ENCODE peak calls at places on chromosomes 2 and 18, in ten cellular contexts. X, A, D, P, Y, K, N, F, R and V are unnamed samples.

GRCh38 chr18:54672109-54672508 is 81.1 kb downstream of the DYNAP start:
- DNase-seq in F (no peak), R (no peak), K (no peak), A (no peak), P (no peak), N (no peak), D (no peak), Y (no peak), X (no peak), V (no peak)

GRCh38 chr18:79608069-79608468 is 71.5 kb upstream of the CTDP1 start:
- DNase-seq in P (no peak), A (peak; percentile 41), D (no peak), F (no peak), X (no peak), Y (no peak), K (no peak), R (no peak), N (no peak), V (peak; percentile 23)

GRCh38 chr2:139228276-139228675 is 448.1 kb upstream of the NXPH2 start:
- DNase-seq in D (no peak), N (no peak), A (no peak), X (no peak), F (no peak), Y (no peak), R (no peak), K (no peak), P (no peak), V (no peak)

GRCh38 chr2:188969236-188970032 is 4.7 kb upstream of the COL3A1 start:
- DNase-seq in P (no peak), X (no peak), N (no peak), F (no peak), K (peak; percentile 80), R (peak; percentile 53), Y (no peak), A (no peak), D (peak; percentile 46), V (no peak)

GRCh38 chr18:8699126-8699525 is 6.2 kb upstream of the MTCL1 start:
- DNase-seq in Y (no peak), P (no peak), D (no peak), F (no peak), A (no peak), N (no peak), R (no peak), K (no peak), X (no peak), V (no peak)

GRCh38 chr18:396251-396555 is 104.3 kb downstream of the COLEC12 start:
- DNase-seq in D (peak; percentile 41), P (no peak), X (no peak), Y (no peak), R (no peak), K (peak; percentile 17), F (no peak), A (no peak), N (no peak), V (no peak)

GRCh38 chr2:172906401-172906811 is 169.2 kb upstream of the MAP3K20 start:
- DNase-seq in K (no peak), D (no peak), A (no peak), N (no peak), F (no peak), Y (no peak), P (no peak), R (no peak), X (no peak), V (no peak)

GRCh38 chr2:234289789-234290188 is 207.1 kb downstream of the ARL4C start:
- DNase-seq in D (no peak), Y (no peak), F (no peak), X (no peak), R (peak; percentile 93), P (no peak), K (peak; percentile 89), A (peak; percentile 76), N (no peak), V (peak; percentile 77)

GRCh38 chr2:238649936-238650518 is 197.9 kb upstream of the TWIST2 start:
- DNase-seq in P (no peak), N (no peak), D (no peak), F (no peak), Y (no peak), X (no peak), K (no peak), A (no peak), R (no peak), V (no peak)

GRCh38 chr18:23689616-23690504 is 607 bp downstream of the LAMA3 start:
- DNase-seq in X (peak; percentile 33), P (peak; percentile 75), Y (peak; percentile 21), N (peak; percentile 7), A (peak; percentile 75), F (no peak), K (no peak), D (no peak), R (no peak), V (no peak)

GRCh38 chr2:17878222-17879136 is at the start of gene KCNS3:
- DNase-seq in K (peak; percentile 19), X (peak; percentile 81), D (no peak), P (peak; percentile 75), F (no peak), N (peak; percentile 55), A (peak; percentile 74), Y (peak; percentile 26), R (no peak), V (no peak)

GRCh38 chr2:128312411-128312810 is 6.3 kb downstream of the HS6ST1 start:
- DNase-seq in A (no peak), Y (no peak), D (no peak), R (no peak), N (no peak), F (no peak), X (no peak), K (no peak), P (no peak), V (no peak)

GRCh38 chr2:225056330-225057073 is 14.2 kb upstream of the DOCK10 start:
- DNase-seq in K (peak; percentile 76), R (peak; percentile 32), A (no peak), Y (no peak), F (no peak), P (no peak), X (no peak), N (no peak), D (no peak), V (no peak)

GRCh38 chr2:240170354-240170735 is 29.9 kb upstream of the OTOS start:
- DNase-seq in K (peak; percentile 32), A (peak; percentile 19), F (no peak), X (no peak), N (no peak), Y (no peak), P (no peak), R (peak; percentile 17), D (no peak), V (no peak)

GRCh38 chr2:59885536-59885935 is 667.9 kb downstream of the BCL11A start:
- DNase-seq in K (no peak), N (peak; percentile 14), F (peak; percentile 1), R (no peak), A (no peak), P (no peak), D (no peak), Y (no peak), X (no peak), V (no peak)

GRCh38 chr18:47901624-47902362 is 28.7 kb downstream of the SMAD2 start:
- DNase-seq in K (no peak), Y (no peak), N (no peak), A (no peak), R (no peak), D (no peak), P (no peak), X (no peak), F (no peak), V (no peak)

GRCh38 chr18:11553098-11553940 is 56.1 kb upstream of the SLC35G4 start:
- DNase-seq in N (peak; percentile 24), A (no peak), P (peak; percentile 78), Y (peak; percentile 59), X (peak; percentile 68), K (peak; percentile 82), D (peak; percentile 18), R (peak; percentile 55), F (peak; percentile 7), V (no peak)
- TF ChIP-seq CTCF in N (peak; percentile 79), A (peak; percentile 87), P (peak; percentile 91), Y (peak; percentile 89), X (peak; percentile 86), K (peak; percentile 95), D (peak; percentile 98), R (peak; percentile 96), F (peak; percentile 78), V (peak; percentile 94)

DNA sequence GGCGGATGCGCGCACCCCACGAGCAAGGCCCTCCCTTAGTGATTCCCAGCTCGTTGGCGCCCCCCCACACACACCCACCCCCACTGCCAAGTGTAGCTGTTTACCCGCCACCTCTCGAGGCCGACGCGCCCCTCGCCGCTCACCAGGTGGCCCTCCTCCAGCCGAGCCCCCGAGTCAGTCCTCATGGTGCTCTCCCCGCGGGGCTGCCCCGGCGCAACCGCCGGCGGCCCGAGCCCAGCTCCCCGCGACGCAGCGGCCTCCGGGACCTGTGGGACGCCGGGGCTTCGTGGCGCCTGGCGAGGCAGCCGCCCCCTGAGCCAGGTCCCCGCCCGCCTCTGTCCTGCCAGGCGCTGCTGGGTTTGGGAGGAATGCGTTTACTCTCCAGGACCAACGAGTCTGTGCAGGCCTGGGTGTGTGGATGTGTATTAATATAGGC is at the start of gene TMEM237:
- DNase-seq in X (peak; percentile 79), D (no peak), K (peak; percentile 32), R (no peak), Y (peak; percentile 33), N (peak; percentile 52), A (peak; percentile 83), F (no peak), P (peak; percentile 67), V (no peak)
- TF ChIP-seq CTCF in X (peak; percentile 25), D (no peak), K (no peak), R (peak; percentile 3), Y (no peak), N (no peak), A (no peak), F (no peak), P (no peak), V (no peak)

DNA sequence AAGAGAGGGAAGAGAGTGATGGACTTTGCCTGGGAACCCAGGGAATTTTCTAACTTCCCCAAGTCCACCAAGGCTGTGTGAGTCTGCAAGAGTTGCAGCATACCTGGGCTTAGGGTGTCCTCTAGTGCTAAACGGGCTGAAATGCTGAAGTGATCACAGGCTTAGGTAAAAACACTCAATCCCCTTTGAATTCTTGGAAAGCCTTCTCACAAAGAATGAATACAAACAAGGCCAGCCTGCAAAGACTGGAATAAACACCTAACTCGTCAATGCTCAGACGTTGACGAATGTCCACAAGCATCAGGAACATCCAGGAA is 30.0 kb upstream of the BMP10 start:
- DNase-seq in Y (no peak), K (peak; percentile 62), F (no peak), X (no peak), D (no peak), A (no peak), N (no peak), R (no peak), P (no peak), V (no peak)
- TF ChIP-seq CTCF in Y (no peak), K (peak; percentile 58), F (no peak), X (no peak), D (peak; percentile 40), A (no peak), N (no peak), R (peak; percentile 61), P (peak; percentile 72), V (peak; percentile 9)

DNA sequence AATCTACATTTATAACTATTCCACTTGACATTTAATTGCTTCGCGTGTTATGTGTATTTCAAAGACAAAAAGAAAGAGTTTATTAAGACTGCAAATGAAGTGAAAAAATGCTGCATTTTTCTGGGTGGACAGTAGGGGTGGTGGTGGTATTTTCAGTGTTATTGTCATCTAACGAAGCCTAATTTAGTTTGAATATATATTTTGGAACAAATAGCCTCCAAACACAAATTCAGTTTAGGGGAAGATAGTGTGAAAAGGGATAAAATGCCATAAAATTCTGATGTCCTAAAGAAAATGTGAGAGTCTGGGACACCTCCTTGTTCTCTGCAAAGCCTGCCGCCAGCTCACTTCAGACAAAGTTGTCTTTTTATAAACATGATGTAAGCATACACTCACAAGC is 425.1 kb downstream of the NRXN1 start:
- DNase-seq in Y (no peak), A (no peak), X (no peak), N (no peak), R (no peak), F (no peak), D (no peak), P (no peak), K (peak; percentile 25), V (no peak)
- TF ChIP-seq CTCF in Y (no peak), A (no peak), X (no peak), N (no peak), R (no peak), F (no peak), D (no peak), P (no peak), K (peak; percentile 49), V (no peak)